ENCODE peak calls at places on chromosomes 12 and 14, in five cellular contexts. X is neural progenitor cell, M is upper lobe of left lung, F is uterus, P is SK-N-SH. Q is an unnamed sample.

GRCh38 chr12:124321040-124321481 is 26.2 kb downstream of the RFLNA start:
- DNase-seq in X (peak; percentile 58), M (peak; percentile 70), F (peak; percentile 47), P (peak; percentile 77), Q (peak; percentile 60)

GRCh38 chr12:2240984-2241383 is 188.2 kb downstream of the CACNA1C start:
- DNase-seq in X (no peak), M (no peak), F (no peak), P (no peak), Q (no peak)

GRCh38 chr14:74712499-74713394 is at the start of the genes AREL1 and FCF1:
- DNase-seq in X (peak; percentile 94), M (peak; percentile 88), F (peak; percentile 85), P (peak; percentile 90), Q (peak; percentile 89)

GRCh38 chr12:64656429-64656828 is 46.1 kb downstream of the RASSF3 start:
- DNase-seq in X (no peak), M (no peak), F (no peak), P (no peak), Q (no peak)

GRCh38 chr12:94941440-94941862 is 62.0 kb downstream of the NDUFA12 start:
- DNase-seq in X (peak; percentile 11), M (peak; percentile 34), F (peak; percentile 20), P (peak; percentile 33), Q (peak; percentile 62)

GRCh38 chr12:124036117-124037109 is 63.4 kb downstream of the ZNF664 start:
- DNase-seq in X (peak; percentile 71), M (no peak), F (peak; percentile 48), P (peak; percentile 69), Q (no peak)

GRCh38 chr14:50830044-50830931 is 674 bp downstream of the NIN start:
- DNase-seq in X (peak; percentile 92), M (peak; percentile 59), F (peak; percentile 35), P (peak; percentile 85), Q (peak; percentile 78)

GRCh38 chr12:33296529-33296928 is 143.1 kb downstream of the SYT10 start:
- DNase-seq in X (no peak), M (no peak), F (no peak), P (no peak), Q (no peak)

GRCh38 chr14:104550849-104551728 is 28.5 kb upstream of the C14orf180 start:
- DNase-seq in X (no peak), M (peak; percentile 18), F (no peak), P (peak; percentile 27), Q (no peak)

DNA sequence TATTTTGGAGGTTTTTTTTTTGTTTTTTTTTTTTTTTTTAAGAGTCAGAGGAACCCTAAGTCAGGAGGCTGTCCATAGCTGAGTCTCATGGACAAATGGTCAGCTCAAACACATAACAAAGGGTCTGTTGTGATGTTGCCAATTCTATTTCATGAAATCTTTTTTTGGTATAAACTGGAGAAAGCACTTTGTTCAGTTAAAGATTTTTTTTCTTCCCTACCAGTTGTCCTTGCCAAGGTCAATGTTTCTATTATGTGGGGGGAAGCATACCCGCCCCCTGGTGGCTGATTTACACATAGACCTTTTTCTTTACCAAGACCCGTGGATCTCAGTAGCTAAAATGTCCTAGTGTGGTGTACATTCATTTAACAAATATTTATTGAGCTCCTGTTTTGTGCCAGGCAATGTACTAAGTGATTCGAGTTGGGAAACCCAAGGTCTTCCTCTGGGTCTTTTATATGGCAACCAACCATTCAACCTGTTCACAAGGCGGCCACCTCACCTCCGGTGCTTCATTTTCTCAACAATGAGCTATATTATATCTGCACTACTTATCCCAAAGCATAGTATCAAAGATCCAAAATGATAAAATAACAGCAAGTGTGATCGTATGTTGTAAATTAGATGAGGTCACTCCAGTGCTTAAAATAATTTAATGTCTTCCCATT is 214.5 kb downstream of the PAH start:
- DNase-seq in X (peak; percentile 37), M (peak; percentile 49), F (peak; percentile 53), P (peak; percentile 48), Q (peak; percentile 62)
- TF ChIP-seq CTCF in X (peak; percentile 64), M (peak; percentile 59), F (peak; percentile 35), P (peak; percentile 80), Q (peak; percentile 50)

DNA sequence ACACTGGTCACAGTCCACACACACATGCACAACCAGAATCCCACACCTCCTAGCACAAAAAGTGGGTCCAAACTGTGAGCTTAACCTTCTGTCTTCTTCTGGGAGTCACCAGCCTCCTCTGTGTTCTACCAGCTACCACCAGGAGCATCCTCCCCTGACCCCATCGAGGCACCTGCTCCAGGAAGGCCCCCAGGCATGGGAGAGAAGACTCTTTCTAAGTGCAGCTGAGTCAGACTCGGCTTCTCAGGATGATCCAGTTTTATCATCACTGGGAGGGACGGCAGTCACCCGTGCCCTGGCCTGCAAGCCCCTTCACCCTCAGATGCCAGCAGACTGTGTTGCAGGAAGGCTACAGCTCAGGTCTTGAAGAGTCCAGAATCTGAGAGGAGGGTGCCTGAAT is 7.9 kb upstream of the ENDOU start:
- DNase-seq in X (no peak), M (no peak), F (no peak), P (no peak), Q (no peak)
- H3K27ac ChIP-seq in X (no peak overlapping the region), M (no peak overlapping the region), F (no peak overlapping the region), P (no peak overlapping the region), Q (no peak overlapping the region)

GRCh38 chr12:44837114-44837800 is 38.9 kb downstream of the NELL2 start:
- DNase-seq in X (no peak), M (no peak), F (no peak), P (no peak), Q (no peak)

GRCh38 chr12:44827832-44828438 is 48.2 kb downstream of the NELL2 start:
- DNase-seq in X (no peak), M (no peak), F (no peak), P (no peak), Q (no peak)

GRCh38 chr12:44829045-44829444 is 47.1 kb downstream of the NELL2 start:
- DNase-seq in X (no peak), M (no peak), F (no peak), P (no peak), Q (no peak)

GRCh38 chr12:44835641-44836379 is 40.3 kb downstream of the NELL2 start:
- DNase-seq in X (no peak), M (no peak), F (no peak), P (no peak), Q (no peak)

GRCh38 chr12:44833561-44833960 is 42.6 kb downstream of the NELL2 start:
- DNase-seq in X (peak; percentile 2), M (no peak), F (no peak), P (no peak), Q (no peak)
- H3K4me1 ChIP-seq in X (peaks cover 3% of the 10 kb centered on the region), M (no peaks in the 10 kb centered on the region), F (no peaks in the 10 kb centered on the region), P (no peaks in the 10 kb centered on the region), Q (no peaks in the 10 kb centered on the region)

GRCh38 chr12:99658950-99659349 is 11.4 kb downstream of the GARIN6 start:
- DNase-seq in X (no peak), M (no peak), F (no peak), P (no peak), Q (no peak)
- TF ChIP-seq CTCF in X (peak; percentile 46), M (no peak), F (no peak), P (peak; percentile 76), Q (peak; percentile 15)